ENCODE peak calls at places on chromosomes 16 and 17, in eight cellular contexts. C, X, L, F, G, W, V and T are unnamed samples. For H3K4me1, the result is how much of the 10 kb centered on the place peaks cover.

GRCh38 chr17:1762233-1762905 is 509 bp downstream of the SERPINF1 start:
- DNase-seq in F (no peak), W (no peak), C (no peak), V (no peak), X (peak), L (no peak), G (peak), T (no peak)

GRCh38 chr16:71226229-71227141 is 4.0 kb downstream of the HYDIN start:
- DNase-seq in X (no peak), G (no peak), L (no peak), W (no peak), V (no peak), F (no peak), C (no peak), T (no peak)

GRCh38 chr16:9050102-9050830 is 41.2 kb upstream of the HAPSTR1 start:
- DNase-seq in X (peak), V (peak), C (no peak), W (no peak), F (no peak), G (peak), L (no peak), T (no peak)

GRCh38 chr16:55534773-55535172 is 25.9 kb downstream of the LPCAT2 start:
- DNase-seq in W (no peak), L (no peak), G (no peak), X (no peak), C (no peak), V (no peak), F (no peak), T (no peak)

GRCh38 chr16:337975-338575 is 14.4 kb downstream of the AXIN1 start:
- DNase-seq in F (no peak), W (no peak), G (no peak), L (no peak), C (no peak), V (no peak), X (no peak), T (no peak)

GRCh38 chr17:44914698-44915271 is 515 bp downstream of the GFAP start:
- DNase-seq in G (no peak), F (no peak), W (peak), V (peak), X (no peak), L (no peak), C (peak), T (no peak)

GRCh38 chr16:27204232-27204915 is 1.0 kb downstream of the KDM8 start:
- DNase-seq in F (no peak), V (no peak), G (no peak), L (no peak), X (peak), W (no peak), C (no peak), T (no peak)

GRCh38 chr17:1371893-1372590 is 28.0 kb downstream of the YWHAE start:
- DNase-seq in G (no peak), F (no peak), V (no peak), L (no peak), W (no peak), C (no peak), X (no peak), T (no peak)

GRCh38 chr16:56109205-56109604 is 82.1 kb upstream of the GNAO1 start:
- DNase-seq in G (no peak), W (no peak), L (no peak), V (no peak), F (no peak), X (no peak), C (no peak), T (no peak)

GRCh38 chr16:83996481-83997252 is 28.6 kb downstream of the NECAB2 start:
- DNase-seq in V (no peak), C (no peak), X (no peak), L (no peak), G (no peak), F (no peak), W (no peak), T (no peak)

GRCh38 chr17:21399476-21400203 is 23.5 kb downstream of the KCNJ12 start:
- DNase-seq in F (no peak), C (no peak), X (no peak), V (no peak), W (no peak), G (no peak), L (no peak), T (no peak)

GRCh38 chr16:67884-68789 is 4.3 kb downstream of the RHBDF1 start:
- DNase-seq in X (no peak), G (no peak), C (no peak), F (no peak), W (no peak), V (no peak), L (no peak), T (no peak)

GRCh38 chr17:22511431-22511830 is 819.1 kb downstream of the KCNJ18 start:
- DNase-seq in G (no peak), F (no peak), L (no peak), X (no peak), V (no peak), W (no peak), C (no peak), T (no peak)

GRCh38 chr17:69246726-69247375 is 18.2 kb upstream of the ABCA10 start:
- DNase-seq in F (peak), V (no peak), G (no peak), L (peak), C (no peak), X (no peak), W (peak), T (no peak)

GRCh38 chr17:68763551-68763950 is 162.4 kb upstream of the FAM20A start:
- DNase-seq in X (no peak), V (no peak), F (no peak), G (no peak), W (no peak), C (no peak), L (no peak), T (no peak)

GRCh38 chr16:27322858-27323780 is 9.3 kb downstream of the IL4R start:
- DNase-seq in V (no peak), L (no peak), G (no peak), X (no peak), F (no peak), C (no peak), W (peak), T (no peak)

GRCh38 chr17:7579001-7579838 is at the start of gene CD68:
- DNase-seq in W (peak), L (no peak), G (peak), X (peak), V (peak), C (peak), F (peak), T (peak)

GRCh38 chr17:7580631-7581554 is 1.5 kb downstream of the CD68 start:
- DNase-seq in F (no peak), X (no peak), V (peak), G (no peak), C (no peak), L (no peak), W (no peak), T (no peak)

GRCh38 chr17:7582401-7583252 is 1.0 kb upstream of the MPDU1 start:
- DNase-seq in G (no peak), W (no peak), L (no peak), V (peak), F (no peak), C (peak), X (no peak), T (no peak)

GRCh38 chr17:7577327-7578199 is 1.9 kb upstream of the CD68 start:
- DNase-seq in V (no peak), C (no peak), W (peak), F (no peak), G (no peak), X (no peak), L (no peak), T (no peak)

DNA sequence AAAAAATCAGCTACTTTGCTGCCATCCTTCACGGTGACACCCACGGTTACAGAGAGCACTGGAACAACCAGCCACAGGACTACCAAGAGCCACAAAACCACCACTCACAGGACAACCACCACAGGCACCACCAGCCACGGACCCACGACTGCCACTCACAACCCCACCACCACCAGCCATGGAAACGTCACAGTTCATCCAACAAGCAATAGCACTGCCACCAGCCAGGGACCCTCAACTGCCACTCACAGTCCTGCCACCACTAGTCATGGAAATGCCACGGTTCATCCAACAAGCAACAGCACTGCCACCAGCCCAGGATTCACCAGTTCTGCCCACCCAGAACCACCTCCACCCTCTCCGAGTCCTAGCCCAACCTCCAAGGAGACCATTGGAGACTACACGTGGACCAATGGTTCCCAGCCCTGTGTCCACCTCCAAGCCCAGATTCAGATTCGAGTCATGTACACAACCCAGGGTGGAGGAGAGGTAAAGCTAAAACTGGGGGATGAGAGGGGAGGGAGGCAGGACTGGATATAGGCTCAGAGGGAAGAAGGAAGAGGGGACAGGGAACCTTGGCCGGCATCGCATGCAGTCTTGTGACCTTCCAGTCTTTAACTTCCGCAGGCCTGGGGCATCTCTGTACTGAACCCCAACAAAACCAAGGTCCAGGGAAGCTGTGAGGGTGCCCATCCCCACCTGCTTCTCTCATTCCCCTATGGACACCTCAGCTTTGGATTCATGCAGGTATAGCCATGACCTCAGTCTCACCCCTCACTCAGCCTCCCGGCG is 597 bp downstream of the CD68 start:
- DNase-seq in V (no peak), X (no peak), G (no peak), L (no peak), W (no peak), C (no peak), F (no peak), T (no peak)
- H3K4me1 ChIP-seq in V (under half), X (under half), G (under half), L (under half), W (under half), C (half or more), F (half or more), T (under half)

GRCh38 chr17:49788443-49789277 is at the start of gene KAT7:
- DNase-seq in X (peak), L (peak), G (peak), C (peak), F (peak), V (peak), W (peak), T (peak)

GRCh38 chr17:49789278-49789578 is 747 bp downstream of the KAT7 start:
- DNase-seq in F (no peak), C (no peak), X (no peak), W (no peak), L (no peak), G (no peak), V (no peak), T (no peak)

GRCh38 chr17:49798182-49798581 is 9.7 kb downstream of the KAT7 start:
- DNase-seq in L (no peak), W (no peak), C (no peak), G (no peak), F (no peak), X (no peak), V (no peak), T (no peak)

GRCh38 chr17:49795372-49795771 is 6.9 kb downstream of the KAT7 start:
- DNase-seq in F (no peak), L (no peak), C (no peak), W (no peak), V (no peak), G (no peak), X (no peak), T (no peak)

GRCh38 chr17:49793309-49793708 is 4.8 kb downstream of the KAT7 start:
- DNase-seq in W (no peak), F (no peak), C (no peak), G (no peak), X (no peak), L (no peak), V (no peak), T (no peak)
- H3K4me1 ChIP-seq in W (under half), F (under half), C (under half), G (under half), X (under half), L (under half), V (under half), T (under half)

DNA sequence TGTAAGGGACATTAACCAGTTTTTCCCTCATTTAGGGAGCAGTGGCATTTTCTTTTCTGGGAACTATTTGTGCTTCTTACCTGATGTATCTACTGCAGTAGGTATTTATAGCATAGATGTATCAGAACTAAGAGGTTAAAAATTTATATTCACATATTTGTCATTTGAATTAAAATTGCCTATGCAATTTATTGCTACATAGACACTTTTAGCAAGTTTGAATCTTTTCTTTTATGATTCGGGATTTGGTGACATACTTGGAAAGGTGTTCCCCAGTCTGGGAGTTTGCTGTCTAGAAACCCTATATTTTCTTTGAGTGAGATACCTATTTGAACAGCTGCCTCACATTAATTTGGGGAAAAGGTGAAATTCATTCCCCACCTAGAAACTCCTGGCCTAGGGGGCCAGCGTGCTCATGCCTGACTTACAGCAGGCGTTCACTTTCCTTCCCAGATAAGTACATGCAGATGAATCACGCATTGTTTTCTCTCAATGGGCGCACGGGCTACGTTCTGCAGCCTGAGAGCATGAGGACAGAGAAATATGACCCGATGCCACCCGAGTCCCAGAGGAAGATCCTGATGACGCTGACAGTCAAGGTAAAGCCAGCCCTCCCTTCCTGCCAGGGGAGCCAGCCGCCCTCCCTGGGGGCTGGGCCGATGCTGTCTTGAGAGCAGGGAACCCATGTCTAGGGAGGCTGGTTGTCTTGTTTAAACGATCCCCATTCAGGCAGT is 73.8 kb downstream of the SDR42E1 start:
- DNase-seq in F (no peak), W (no peak), G (no peak), L (no peak), V (peak), C (no peak), X (peak), T (no peak)
- H3K4me1 ChIP-seq in F (under half), W (under half), G (under half), L (under half), V (under half), C (under half), X (under half), T (under half)

GRCh38 chr16:85608887-85609286 is 4.2 kb upstream of the GSE1 start:
- DNase-seq in C (no peak), L (no peak), V (no peak), G (no peak), F (no peak), W (no peak), X (no peak), T (no peak)
- H3K4me1 ChIP-seq in C (half or more), L (under half), V (under half), G (under half), F (half or more), W (half or more), X (half or more), T (under half)

GRCh38 chr17:41403409-41404023 is 6.1 kb upstream of the KRT31 start:
- DNase-seq in L (no peak), V (no peak), F (no peak), C (no peak), W (no peak), X (no peak), G (no peak), T (no peak)
- H3K4me1 ChIP-seq in L (under half), V (under half), F (under half), C (under half), W (under half), X (under half), G (under half), T (under half)

GRCh38 chr16:66585477-66586239 is 6.4 kb downstream of the CMTM2 start:
- DNase-seq in V (no peak), F (no peak), L (no peak), G (no peak), X (no peak), C (no peak), W (no peak), T (no peak)
- H3K4me1 ChIP-seq in V (under half), F (under half), L (under half), G (under half), X (under half), C (under half), W (under half), T (under half)

DNA sequence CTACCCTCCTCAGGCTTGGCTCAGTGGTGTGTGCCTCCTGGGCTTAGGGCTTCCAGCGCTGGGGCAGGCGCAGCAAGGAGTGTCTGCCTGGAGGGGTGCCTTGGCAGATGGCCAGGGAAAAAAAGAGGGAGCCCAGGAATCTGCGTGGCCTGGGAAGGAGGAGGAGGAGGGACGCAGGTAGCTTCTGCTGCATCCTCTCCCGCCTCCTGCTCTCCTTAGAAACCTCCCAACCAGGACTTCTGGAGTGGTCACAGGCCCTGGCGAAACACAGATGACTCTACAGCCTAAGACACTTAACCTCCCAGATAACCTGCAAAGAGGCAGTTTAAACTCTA is 7.3 kb upstream of the BCAR1 start:
- DNase-seq in X (no peak), C (no peak), W (no peak), V (no peak), G (no peak), L (no peak), F (no peak), T (no peak)
- H3K4me1 ChIP-seq in X (half or more), C (half or more), W (half or more), V (under half), G (under half), L (under half), F (half or more), T (under half)

DNA sequence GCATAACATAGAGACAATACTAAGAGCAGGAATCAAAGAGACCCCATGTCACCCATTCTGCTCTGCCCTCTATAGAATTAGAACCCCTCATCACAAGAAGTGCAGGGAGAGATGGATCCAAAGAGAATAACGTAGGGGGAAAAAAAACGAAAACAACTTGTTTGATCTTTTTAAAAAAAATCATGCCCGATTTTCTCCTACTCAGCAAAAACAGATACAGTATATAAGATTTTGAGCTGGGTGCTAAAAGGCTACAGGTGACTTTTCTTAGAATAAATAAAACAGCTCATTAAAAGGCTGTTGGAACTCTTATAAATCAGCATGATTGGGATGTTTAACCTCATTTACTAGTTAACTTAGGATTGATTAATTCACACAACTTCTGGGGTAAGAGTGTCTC is 17.4 kb downstream of the UBN1 start:
- DNase-seq in W (no peak), X (no peak), G (no peak), F (no peak), L (no peak), C (no peak), V (no peak), T (no peak)
- H3K4me1 ChIP-seq in W (under half), X (under half), G (under half), F (under half), L (under half), C (under half), V (under half), T (under half)

GRCh38 chr16:12079411-12079965 is 103.0 kb downstream of the SNX29 start:
- DNase-seq in X (no peak), G (no peak), C (peak), W (no peak), L (no peak), F (no peak), V (no peak), T (no peak)
- H3K4me1 ChIP-seq in X (under half), G (under half), C (under half), W (under half), L (half or more), F (under half), V (under half), T (under half)